ENCODE peak calls at places on chromosomes 7 and 10, in four cellular contexts. U is RCC 7860, D is psoas muscle, C is GM13977. L is an unnamed sample.

GRCh38 chr10:15045380-15045779 is 1.6 kb downstream of the OLAH start:
- DNase-seq in U (no peak), C (no peak), D (no peak), L (no peak)

GRCh38 chr7:422886-423225 is 96.8 kb downstream of the PDGFA start:
- DNase-seq in C (no peak), D (no peak), U (no peak), L (no peak)

GRCh38 chr7:29918850-29919249 is 70.8 kb downstream of the SCRN1 start:
- DNase-seq in C (no peak), U (no peak), D (no peak), L (no peak)

GRCh38 chr10:5944389-5945202 is 32.7 kb downstream of the IL15RA start:
- DNase-seq in C (no peak), U (peak), D (peak), L (no peak)

GRCh38 chr7:30646154-30646553 is 36.1 kb downstream of the CRHR2 start:
- DNase-seq in C (no peak), D (no peak), U (no peak), L (no peak)

GRCh38 chr10:128534686-128535085 is 408.5 kb upstream of the MKI67 start:
- DNase-seq in C (no peak), D (no peak), U (no peak), L (no peak)

GRCh38 chr10:34768261-34768971 is 46.7 kb downstream of the PARD3 start:
- DNase-seq in D (peak), U (no peak), C (no peak), L (no peak)

GRCh38 chr7:10471280-10471679 is 502.4 kb upstream of the PHF14 start:
- DNase-seq in C (no peak), U (no peak), D (no peak), L (no peak)

GRCh38 chr7:30176463-30177090 is 41.8 kb downstream of the MTURN start:
- DNase-seq in U (no peak), C (no peak), D (no peak), L (no peak)

GRCh38 chr7:44396931-44397525 is 71.6 kb upstream of the CAMK2B start:
- DNase-seq in C (no peak), U (no peak), D (no peak), L (no peak)

GRCh38 chr10:69446650-69447151 is 4.6 kb upstream of the TSPAN15 start:
- DNase-seq in C (no peak), D (no peak), U (peak), L (no peak)

GRCh38 chr10:78408671-78409472 is 375.2 kb downstream of the RPS24 start:
- DNase-seq in D (peak), C (no peak), U (no peak), L (no peak)

GRCh38 chr10:115402690-115403089 is 309.5 kb downstream of the ATRNL1 start:
- DNase-seq in C (no peak), U (no peak), D (no peak), L (no peak)

GRCh38 chr7:148304456-148304855 is 286.1 kb upstream of the C7orf33 start:
- DNase-seq in U (no peak), C (no peak), D (no peak), L (no peak)

GRCh38 chr7:73742753-73743641 is 4.4 kb upstream of the ABHD11 start:
- DNase-seq in C (no peak), D (no peak), U (peak), L (peak)

GRCh38 chr7:141674201-141674671 is 27.7 kb downstream of the DENND11 start:
- DNase-seq in C (no peak), U (peak), D (no peak), L (no peak)

GRCh38 chr7:78769551-78770101 is 683.8 kb downstream of the MAGI2 start:
- DNase-seq in C (peak), D (no peak), U (no peak), L (no peak)

GRCh38 chr10:82194419-82194818 is 319.4 kb downstream of the NRG3 start:
- DNase-seq in C (no peak), U (no peak), D (no peak), L (no peak)

GRCh38 chr10:71766717-71767419 is 6.5 kb downstream of the VSIR start:
- DNase-seq in U (peak), C (no peak), D (peak), L (no peak)

GRCh38 chr7:16916111-16916639 is 34.4 kb upstream of the AGR3 start:
- DNase-seq in D (no peak), U (peak), C (no peak), L (no peak)

GRCh38 chr7:47587389-47587788 is 5.5 kb upstream of the TNS3 start:
- DNase-seq in C (no peak), U (no peak), D (no peak), L (no peak)

GRCh38 chr10:133455611-133456031 is 1.9 kb downstream of the SCART1 start:
- DNase-seq in D (no peak), C (no peak), U (no peak), L (no peak)

GRCh38 chr10:131789516-131789915 is 111.3 kb upstream of the PPP2R2D start:
- DNase-seq in U (no peak), D (no peak), C (no peak), L (no peak)

GRCh38 chr7:107938448-107939250 is 47.7 kb downstream of the DLD start:
- DNase-seq in U (no peak), C (no peak), D (peak), L (no peak)

GRCh38 chr7:66443946-66444345 is 184.7 kb upstream of the KCTD7 start:
- DNase-seq in U (no peak), D (no peak), C (no peak), L (no peak)

GRCh38 chr10:92291921-92292860 is 1.2 kb downstream of the MARCHF5 start:
- DNase-seq in U (peak), D (peak), C (peak), L (peak)

GRCh38 chr10:11685787-11686218 is 56.4 kb upstream of the ECHDC3 start:
- DNase-seq in D (peak), U (no peak), C (peak), L (peak)

GRCh38 chr7:3893151-3893788 is 592.2 kb downstream of the SDK1 start:
- DNase-seq in C (no peak), D (no peak), U (no peak), L (no peak)

GRCh38 chr7:67809586-67809985 is 813.0 kb downstream of the TYW1 start:
- DNase-seq in C (no peak), U (no peak), D (no peak), L (no peak)

GRCh38 chr10:26441491-26442214 is 3.5 kb downstream of the APBB1IP start:
- DNase-seq in U (peak), D (no peak), C (no peak), L (no peak)

GRCh38 chr10:119412244-119412750 is 130.2 kb downstream of the RGS10 start:
- DNase-seq in C (no peak), D (peak), U (no peak), L (no peak)

GRCh38 chr10:110498087-110498981 is 627 bp downstream of the DUSP5 start:
- DNase-seq in C (peak), U (no peak), D (peak), L (peak)

GRCh38 chr10:57482259-57482658 is 785.4 kb downstream of the IPMK start:
- DNase-seq in C (no peak), U (no peak), D (no peak), L (no peak)

GRCh38 chr10:6796231-6796630 is 216.2 kb upstream of the PRKCQ start:
- DNase-seq in U (no peak), C (no peak), D (no peak), L (no peak)

L was measured in memory B cell.